ENCODE peak calls at places on chromosomes 1 and 21, in four cellular contexts. N is uterus, C is K562, I is heart left ventricle. Z is an unnamed sample.

GRCh38 chr1:171357179-171357578 is 43.2 kb downstream of the FMO4 start:
- DNase-seq in N (no peak), C (no peak), I (no peak), Z (no peak)

GRCh38 chr1:30310966-30311742 is 412.2 kb downstream of the MATN1 start:
- DNase-seq in N (no peak), C (no peak), I (no peak), Z (no peak)

GRCh38 chr1:219347843-219348475 is 174.3 kb downstream of the LYPLAL1 start:
- DNase-seq in N (peak; percentile 49), C (no peak), I (peak; percentile 61), Z (no peak)

GRCh38 chr1:208078752-208079151 is 165.4 kb downstream of the PLXNA2 start:
- DNase-seq in N (no peak), C (no peak), I (no peak), Z (no peak)

GRCh38 chr1:74629283-74629682 is 44.3 kb downstream of the ERICH3 start:
- DNase-seq in N (no peak), C (no peak), I (no peak), Z (no peak)

GRCh38 chr1:8962812-8963669 is 17.4 kb downstream of the CA6 start:
- DNase-seq in N (no peak), C (peak; percentile 79), I (no peak), Z (peak; percentile 47)

GRCh38 chr1:180311011-180311730 is 81.1 kb downstream of the LHX4 start:
- DNase-seq in N (no peak), C (no peak), I (no peak), Z (no peak)

GRCh38 chr1:89637496-89637895 is 4.6 kb downstream of the LRRC8C start:
- DNase-seq in N (no peak), C (no peak), I (no peak), Z (no peak)

GRCh38 chr1:208045410-208046252 is 134.7 kb upstream of the CD34 start:
- DNase-seq in N (no peak), C (no peak), I (no peak), Z (no peak)

GRCh38 chr1:157103283-157103682 is 3.7 kb upstream of the ETV3L start:
- DNase-seq in N (no peak), C (no peak), I (no peak), Z (no peak)

GRCh38 chr1:146039844-146040194 is 18.3 kb upstream of the HJV start:
- DNase-seq in N (no peak), C (no peak), I (no peak), Z (no peak)

GRCh38 chr1:46549697-46550681 is 1.5 kb downstream of the KNCN start:
- DNase-seq in N (no peak), C (peak; percentile 68), I (peak; percentile 22), Z (peak; percentile 44)

GRCh38 chr1:111202707-111203623 is 2.5 kb upstream of the DENND2D start:
- DNase-seq in N (no peak), C (peak; percentile 29), I (no peak), Z (peak; percentile 23)

GRCh38 chr1:158951956-158952355 is 20.6 kb downstream of the PYHIN1 start:
- DNase-seq in N (no peak), C (peak; percentile 11), I (no peak), Z (no peak)

GRCh38 chr1:113534875-113535274 is 144.6 kb downstream of the MAGI3 start:
- DNase-seq in N (no peak), C (no peak), I (no peak), Z (no peak)

GRCh38 chr1:154541231-154541630 is 17.2 kb downstream of the UBE2Q1 start:
- DNase-seq in N (no peak), C (no peak), I (no peak), Z (no peak)

GRCh38 chr1:231053493-231054162 is 13.6 kb upstream of the FAM89A start:
- DNase-seq in N (peak; percentile 20), C (no peak), I (peak; percentile 38), Z (peak; percentile 92)

GRCh38 chr1:76830373-76830772 is 36.9 kb upstream of the ST6GALNAC5 start:
- DNase-seq in N (no peak), C (no peak), I (no peak), Z (no peak)

GRCh38 chr1:165456114-165456513 is 11.2 kb upstream of the RXRG start:
- DNase-seq in N (no peak), C (no peak), I (no peak), Z (peak; percentile 9)

GRCh38 chr1:53025034-53025777 is 36.8 kb upstream of the PODN start:
- DNase-seq in N (peak; percentile 76), C (no peak), I (peak; percentile 75), Z (no peak)

GRCh38 chr1:147664206-147664605 is 6.1 kb downstream of the ACP6 start:
- DNase-seq in N (no peak), C (no peak), I (no peak), Z (no peak)

GRCh38 chr1:78840447-78841251 is 165.9 kb downstream of the ADGRL4 start:
- DNase-seq in N (no peak), C (peak; percentile 9), I (peak; percentile 24), Z (no peak)

GRCh38 chr1:24266398-24266941 is 52.7 kb upstream of the GRHL3 start:
- DNase-seq in N (no peak), C (no peak), I (no peak), Z (no peak)

GRCh38 chr1:2547210-2548067 is 8.7 kb upstream of the TNFRSF14 start:
- DNase-seq in N (no peak), C (no peak), I (no peak), Z (no peak)
- TF ChIP-seq POLR2A in N (no peak), C (peak; percentile 38), I (no peak), Z (no peak)

GRCh38 chr1:50526431-50526830 is 103.2 kb upstream of the DMRTA2 start:
- DNase-seq in N (no peak), C (no peak), I (no peak), Z (no peak)
- TF ChIP-seq POLR2A in N (no peak), C (no peak), I (no peak), Z (no peak)

DNA sequence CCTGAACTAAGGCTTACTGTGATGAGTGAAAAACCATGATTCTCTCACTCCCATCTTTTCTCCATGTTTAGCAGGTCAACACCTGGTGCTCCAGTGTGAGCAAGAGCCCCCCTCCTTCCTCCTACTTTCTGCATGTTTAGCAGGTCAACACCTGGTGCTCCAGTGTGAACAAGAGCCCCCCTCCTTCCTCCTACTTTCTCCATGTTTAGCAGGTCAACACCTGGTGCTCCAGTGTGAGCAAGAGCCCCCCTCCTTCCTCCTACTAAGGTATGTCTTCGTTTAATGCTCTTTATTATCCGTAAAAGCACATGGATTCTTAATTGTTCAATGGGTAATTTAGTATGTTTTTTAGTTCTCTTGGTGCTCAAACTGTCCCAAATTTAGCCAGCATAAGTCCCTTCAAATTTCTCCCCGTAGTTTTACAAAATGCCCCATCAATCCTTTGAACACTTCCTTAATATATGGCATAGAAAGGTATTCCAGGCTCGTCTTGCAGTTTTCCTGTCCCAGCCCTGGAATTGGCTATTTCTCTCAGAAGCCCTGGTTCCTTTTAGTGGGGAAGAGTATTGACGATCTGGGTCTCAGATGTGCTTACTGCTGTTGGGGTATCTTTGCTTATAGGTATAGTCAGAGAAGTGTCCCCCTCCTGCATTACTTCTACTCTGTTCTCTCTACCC is 760.8 kb upstream of the TPTE start:
- DNase-seq in N (no peak), C (no peak), I (no peak), Z (no peak)
- TF ChIP-seq POLR2A in N (no peak), C (no peak), I (no peak), Z (no peak)

DNA sequence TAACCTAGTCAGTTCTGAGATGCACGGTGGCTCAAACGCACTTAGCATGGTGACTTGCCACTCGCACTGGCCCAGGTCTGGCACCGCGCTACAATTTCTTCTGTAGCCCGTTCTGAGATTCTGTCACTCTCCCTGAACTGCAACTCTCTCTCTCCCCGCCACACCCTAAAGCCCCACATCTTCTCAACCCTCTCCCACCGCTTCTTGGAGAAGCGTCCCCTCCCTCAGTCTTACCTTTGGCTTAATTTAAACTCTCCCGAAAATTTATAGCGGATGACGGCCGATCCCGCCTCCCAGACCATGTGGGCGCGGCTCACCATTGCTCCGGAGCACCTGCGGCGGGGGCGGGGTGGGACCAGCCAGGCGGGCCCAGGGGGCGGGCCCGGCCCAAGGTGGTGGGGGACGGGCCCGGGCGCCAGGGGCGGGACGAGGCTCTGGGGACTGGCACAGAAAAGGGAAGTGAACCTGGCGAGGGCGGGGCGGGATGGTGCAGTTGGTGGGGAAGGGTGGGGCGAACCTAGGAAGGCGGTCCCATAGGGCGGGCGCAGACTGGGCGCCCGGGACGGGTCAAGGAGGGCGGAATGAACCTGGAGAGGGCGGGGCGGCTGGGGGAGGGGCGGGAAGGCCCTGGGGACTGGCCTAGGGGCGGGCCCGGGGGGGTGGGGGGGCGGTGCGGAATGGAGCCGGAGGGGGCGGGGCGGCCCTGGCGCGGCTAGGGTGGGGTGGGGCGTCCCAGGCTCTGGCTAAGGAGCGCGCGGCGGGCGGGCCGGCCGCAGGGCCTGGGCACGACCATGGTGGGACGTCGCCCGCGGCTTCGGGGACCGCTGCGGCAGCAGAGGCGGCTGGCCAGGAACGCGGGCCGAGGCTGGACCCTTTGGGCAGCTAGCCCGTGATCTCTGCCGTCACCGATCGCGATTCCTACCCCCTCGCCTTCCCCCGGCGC is at the start of gene MAP3K21:
- DNase-seq in N (peak; percentile 60), C (peak; percentile 97), I (peak; percentile 77), Z (peak; percentile 25)
- TF ChIP-seq POLR2A in N (peak; percentile 54), C (no peak), I (no peak), Z (no peak)